ENCODE peak calls at places on chromosome 2, in nine cellular contexts. One of them, this sample, is unnamed.
A peak's percentile ranks its signal among the peaks of the same experiment; 100 is the strongest.

GRCh38 chr2:16034151-16034974 is 94.0 kb downstream of the MYCN start:
- DNase-seq in mucosa of descending colon: no peak
- DNase-seq in body of pancreas: no peak
- DNase-seq in Panc1: no peak
- DNase-seq in heart right ventricle: no peak
- DNase-seq in HCT116: peak; percentile 13
- DNase-seq in heart left ventricle: no peak
- DNase-seq in SK-N-SH: peak; percentile 57
- DNase-seq in RWPE2: no peak
- DNase-seq in this sample: no peak

GRCh38 chr2:58562281-58562680 is 321.2 kb upstream of the FANCL start:
- DNase-seq in RWPE2: no peak
- DNase-seq in mucosa of descending colon: no peak
- DNase-seq in HCT116: no peak
- DNase-seq in Panc1: no peak
- DNase-seq in heart left ventricle: no peak
- DNase-seq in body of pancreas: no peak
- DNase-seq in SK-N-SH: no peak
- DNase-seq in heart right ventricle: no peak
- DNase-seq in this sample: no peak

GRCh38 chr2:225920621-225921020 is 521.1 kb downstream of the NYAP2 start:
- DNase-seq in HCT116: no peak
- DNase-seq in body of pancreas: no peak
- DNase-seq in heart right ventricle: no peak
- DNase-seq in mucosa of descending colon: no peak
- DNase-seq in heart left ventricle: no peak
- DNase-seq in SK-N-SH: no peak
- DNase-seq in RWPE2: no peak
- DNase-seq in Panc1: no peak
- DNase-seq in this sample: no peak

GRCh38 chr2:80120866-80121265 is 183.7 kb downstream of the LRRTM1 start:
- DNase-seq in heart left ventricle: no peak
- DNase-seq in RWPE2: no peak
- DNase-seq in heart right ventricle: no peak
- DNase-seq in SK-N-SH: no peak
- DNase-seq in HCT116: no peak
- DNase-seq in body of pancreas: no peak
- DNase-seq in mucosa of descending colon: no peak
- DNase-seq in Panc1: no peak
- DNase-seq in this sample: no peak

GRCh38 chr2:162006326-162006725 is 67.7 kb downstream of the DPP4 start:
- DNase-seq in heart right ventricle: no peak
- DNase-seq in heart left ventricle: no peak
- DNase-seq in HCT116: no peak
- DNase-seq in mucosa of descending colon: no peak
- DNase-seq in Panc1: no peak
- DNase-seq in SK-N-SH: no peak
- DNase-seq in body of pancreas: no peak
- DNase-seq in RWPE2: no peak
- DNase-seq in this sample: no peak

GRCh38 chr2:134233733-134234135 is 20.1 kb upstream of the MGAT5 start:
- DNase-seq in body of pancreas: no peak
- DNase-seq in heart left ventricle: no peak
- DNase-seq in Panc1: no peak
- DNase-seq in HCT116: no peak
- DNase-seq in mucosa of descending colon: no peak
- DNase-seq in SK-N-SH: peak; percentile 52
- DNase-seq in heart right ventricle: no peak
- DNase-seq in RWPE2: no peak
- DNase-seq in this sample: no peak

GRCh38 chr2:105280281-105280680 is 38.7 kb downstream of the GPR45 start:
- DNase-seq in heart right ventricle: no peak
- DNase-seq in heart left ventricle: no peak
- DNase-seq in HCT116: no peak
- DNase-seq in SK-N-SH: no peak
- DNase-seq in RWPE2: no peak
- DNase-seq in Panc1: no peak
- DNase-seq in body of pancreas: no peak
- DNase-seq in mucosa of descending colon: no peak
- DNase-seq in this sample: no peak

GRCh38 chr2:181152221-181152620 is 171.8 kb downstream of the UBE2E3 start:
- DNase-seq in mucosa of descending colon: no peak
- DNase-seq in heart right ventricle: no peak
- DNase-seq in heart left ventricle: no peak
- DNase-seq in Panc1: no peak
- DNase-seq in SK-N-SH: no peak
- DNase-seq in RWPE2: no peak
- DNase-seq in HCT116: no peak
- DNase-seq in body of pancreas: no peak
- DNase-seq in this sample: no peak

GRCh38 chr2:234437642-234438321 is 59.1 kb downstream of the ARL4C start:
- DNase-seq in body of pancreas: no peak
- DNase-seq in heart right ventricle: peak; percentile 50
- DNase-seq in HCT116: no peak
- DNase-seq in RWPE2: no peak
- DNase-seq in SK-N-SH: no peak
- DNase-seq in Panc1: no peak
- DNase-seq in mucosa of descending colon: no peak
- DNase-seq in heart left ventricle: peak; percentile 30
- DNase-seq in this sample: no peak

GRCh38 chr2:156396126-156396525 is 40.1 kb upstream of the GPD2 start:
- DNase-seq in mucosa of descending colon: no peak
- DNase-seq in Panc1: no peak
- DNase-seq in HCT116: no peak
- DNase-seq in body of pancreas: no peak
- DNase-seq in heart right ventricle: no peak
- DNase-seq in heart left ventricle: no peak
- DNase-seq in SK-N-SH: no peak
- DNase-seq in RWPE2: no peak
- DNase-seq in this sample: no peak

GRCh38 chr2:196601430-196602306 is 37.8 kb upstream of the CCDC150 start:
- DNase-seq in SK-N-SH: peak; percentile 87
- DNase-seq in RWPE2: peak; percentile 64
- DNase-seq in HCT116: peak; percentile 87
- DNase-seq in mucosa of descending colon: no peak
- DNase-seq in body of pancreas: peak; percentile 7
- DNase-seq in heart right ventricle: peak; percentile 81
- DNase-seq in Panc1: peak; percentile 83
- DNase-seq in heart left ventricle: peak; percentile 76
- DNase-seq in this sample: no peak

GRCh38 chr2:195710407-195710806 is 53.4 kb downstream of the SLC39A10 start:
- DNase-seq in heart right ventricle: no peak
- DNase-seq in RWPE2: no peak
- DNase-seq in HCT116: no peak
- DNase-seq in SK-N-SH: no peak
- DNase-seq in Panc1: no peak
- DNase-seq in heart left ventricle: no peak
- DNase-seq in mucosa of descending colon: no peak
- DNase-seq in body of pancreas: no peak
- DNase-seq in this sample: no peak

GRCh38 chr2:95031726-95032116 is 6.2 kb downstream of the MAL start:
- DNase-seq in Panc1: no peak
- DNase-seq in RWPE2: no peak
- DNase-seq in heart left ventricle: no peak
- DNase-seq in mucosa of descending colon: no peak
- DNase-seq in SK-N-SH: no peak
- DNase-seq in HCT116: no peak
- DNase-seq in body of pancreas: no peak
- DNase-seq in heart right ventricle: no peak
- DNase-seq in this sample: no peak

DNA sequence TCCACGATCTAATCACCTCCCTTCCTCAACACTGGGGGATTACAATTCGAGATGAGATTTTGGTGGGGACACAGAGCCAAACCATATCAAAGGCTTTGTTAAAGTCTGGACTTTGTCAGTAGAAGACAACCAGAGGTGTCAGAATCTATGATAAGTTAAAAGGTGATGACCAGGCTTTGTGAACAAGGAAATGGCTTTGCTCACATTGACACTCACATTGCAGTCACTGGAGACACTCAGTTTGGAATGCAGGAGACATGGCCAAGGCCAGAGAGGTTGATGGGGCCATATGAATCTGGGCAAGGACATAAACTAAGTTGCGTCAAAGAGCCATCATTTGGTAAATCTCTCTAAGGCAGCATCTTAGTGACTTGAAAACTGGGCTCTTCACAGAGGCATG is 678.2 kb upstream of the FSHR start:
- DNase-seq in Panc1: no peak
- DNase-seq in mucosa of descending colon: no peak
- DNase-seq in RWPE2: no peak
- DNase-seq in body of pancreas: no peak
- DNase-seq in heart right ventricle: peak; percentile 22
- DNase-seq in heart left ventricle: peak; percentile 31
- DNase-seq in SK-N-SH: no peak
- DNase-seq in HCT116: no peak
- DNase-seq in this sample: no peak
- H3K4me1 ChIP-seq in Panc1: no peaks in the 10 kb centered on the region
- H3K4me1 ChIP-seq in mucosa of descending colon: no peaks in the 10 kb centered on the region
- H3K4me1 ChIP-seq in RWPE2: no peaks in the 10 kb centered on the region
- H3K4me1 ChIP-seq in body of pancreas: no peaks in the 10 kb centered on the region
- H3K4me1 ChIP-seq in heart right ventricle: no peaks in the 10 kb centered on the region
- H3K4me1 ChIP-seq in heart left ventricle: no peaks in the 10 kb centered on the region
- H3K4me1 ChIP-seq in SK-N-SH: no peaks in the 10 kb centered on the region
- H3K4me1 ChIP-seq in HCT116: no peaks in the 10 kb centered on the region
- H3K4me1 ChIP-seq in this sample: no peaks in the 10 kb centered on the region

GRCh38 chr2:231057590-231057989 is 923 bp downstream of the PSMD1 start:
- DNase-seq in mucosa of descending colon: no peak
- DNase-seq in body of pancreas: no peak
- DNase-seq in heart right ventricle: no peak
- DNase-seq in Panc1: no peak
- DNase-seq in SK-N-SH: no peak
- DNase-seq in RWPE2: no peak
- DNase-seq in heart left ventricle: no peak
- DNase-seq in HCT116: no peak
- DNase-seq in this sample: no peak

GRCh38 chr2:231059756-231060155 is 3.1 kb downstream of the PSMD1 start:
- DNase-seq in mucosa of descending colon: no peak
- DNase-seq in heart left ventricle: no peak
- DNase-seq in heart right ventricle: no peak
- DNase-seq in RWPE2: no peak
- DNase-seq in HCT116: no peak
- DNase-seq in SK-N-SH: no peak
- DNase-seq in body of pancreas: no peak
- DNase-seq in Panc1: no peak
- DNase-seq in this sample: no peak

GRCh38 chr2:231056453-231057416 is at the start of gene PSMD1:
- DNase-seq in mucosa of descending colon: peak; percentile 94
- DNase-seq in heart left ventricle: peak; percentile 94
- DNase-seq in RWPE2: peak; percentile 86
- DNase-seq in heart right ventricle: peak; percentile 96
- DNase-seq in Panc1: peak; percentile 82
- DNase-seq in body of pancreas: peak; percentile 93
- DNase-seq in SK-N-SH: peak; percentile 97
- DNase-seq in HCT116: peak; percentile 87
- DNase-seq in this sample: peak; percentile 90

GRCh38 chr2:231062776-231063175 is 6.1 kb downstream of the PSMD1 start:
- DNase-seq in mucosa of descending colon: no peak
- DNase-seq in heart right ventricle: no peak
- DNase-seq in RWPE2: no peak
- DNase-seq in Panc1: no peak
- DNase-seq in SK-N-SH: no peak
- DNase-seq in body of pancreas: no peak
- DNase-seq in heart left ventricle: no peak
- DNase-seq in HCT116: no peak
- DNase-seq in this sample: no peak

DNA sequence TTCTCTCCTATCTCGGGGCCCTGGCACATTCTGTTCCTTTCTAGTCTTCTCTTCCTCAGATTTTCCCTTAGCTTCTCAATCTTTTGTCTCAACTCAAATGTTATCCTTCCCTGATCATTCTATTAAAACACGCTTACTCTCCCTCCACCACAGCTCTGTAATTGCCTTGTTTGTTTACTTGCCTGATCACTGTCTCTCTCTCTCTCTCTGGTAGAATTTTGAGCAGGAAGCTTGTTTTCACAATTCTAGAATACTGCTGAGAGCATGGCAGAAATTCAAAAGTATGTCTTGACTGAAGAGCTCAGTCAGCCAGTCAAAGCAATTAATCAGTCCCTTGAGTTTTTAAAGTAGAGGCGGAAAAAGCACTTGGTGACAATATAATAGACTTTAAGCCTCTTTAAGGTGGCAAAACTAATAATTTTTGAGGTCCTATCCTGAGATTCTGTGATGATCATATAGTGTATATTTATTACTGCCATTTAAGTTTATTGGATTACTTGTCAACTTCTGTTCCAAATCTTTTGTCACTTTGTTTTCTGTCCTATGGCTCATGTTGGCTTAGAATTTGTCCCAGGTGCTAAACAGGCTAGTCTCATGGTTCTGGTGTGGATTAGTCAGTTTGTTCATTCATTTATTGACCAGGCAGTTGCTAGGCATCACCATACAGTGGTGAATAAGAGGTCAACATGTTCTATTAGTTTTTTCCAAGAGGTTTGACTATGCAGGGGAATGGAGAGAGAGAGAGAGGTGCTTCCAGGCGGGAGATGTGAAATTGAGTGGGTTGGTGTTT is 2.3 kb downstream of the PSMD1 start:
- DNase-seq in SK-N-SH: no peak
- DNase-seq in Panc1: no peak
- DNase-seq in HCT116: no peak
- DNase-seq in heart left ventricle: no peak
- DNase-seq in heart right ventricle: no peak
- DNase-seq in RWPE2: no peak
- DNase-seq in mucosa of descending colon: no peak
- DNase-seq in body of pancreas: no peak
- DNase-seq in this sample: no peak
- H3K4me3 ChIP-seq in SK-N-SH: no peak overlapping the region
- H3K4me3 ChIP-seq in Panc1: peak overlapping the region; percentile 70
- H3K4me3 ChIP-seq in HCT116: peak overlapping the region; percentile 100
- H3K4me3 ChIP-seq in heart left ventricle: no peak overlapping the region
- H3K4me3 ChIP-seq in heart right ventricle: no peak overlapping the region
- H3K4me3 ChIP-seq in RWPE2: no peak overlapping the region
- H3K4me3 ChIP-seq in mucosa of descending colon: no peak overlapping the region
- H3K4me3 ChIP-seq in body of pancreas: no peak overlapping the region
- H3K4me3 ChIP-seq in this sample: no peak overlapping the region

GRCh38 chr2:63300835-63301234 is 250.2 kb downstream of the OTX1 start:
- DNase-seq in HCT116: peak; percentile 33
- DNase-seq in Panc1: no peak
- DNase-seq in RWPE2: no peak
- DNase-seq in mucosa of descending colon: no peak
- DNase-seq in heart right ventricle: no peak
- DNase-seq in body of pancreas: no peak
- DNase-seq in heart left ventricle: no peak
- DNase-seq in SK-N-SH: no peak
- DNase-seq in this sample: no peak
- TF ChIP-seq CTCF in HCT116: peak; percentile 48
- TF ChIP-seq CTCF in Panc1: peak; percentile 55
- TF ChIP-seq CTCF in RWPE2: no peak
- TF ChIP-seq CTCF in mucosa of descending colon: no peak
- TF ChIP-seq CTCF in heart right ventricle: no peak
- TF ChIP-seq CTCF in body of pancreas: no peak
- TF ChIP-seq CTCF in heart left ventricle: no peak
- TF ChIP-seq CTCF in SK-N-SH: peak; percentile 25
- TF ChIP-seq CTCF in this sample: no peak

DNA sequence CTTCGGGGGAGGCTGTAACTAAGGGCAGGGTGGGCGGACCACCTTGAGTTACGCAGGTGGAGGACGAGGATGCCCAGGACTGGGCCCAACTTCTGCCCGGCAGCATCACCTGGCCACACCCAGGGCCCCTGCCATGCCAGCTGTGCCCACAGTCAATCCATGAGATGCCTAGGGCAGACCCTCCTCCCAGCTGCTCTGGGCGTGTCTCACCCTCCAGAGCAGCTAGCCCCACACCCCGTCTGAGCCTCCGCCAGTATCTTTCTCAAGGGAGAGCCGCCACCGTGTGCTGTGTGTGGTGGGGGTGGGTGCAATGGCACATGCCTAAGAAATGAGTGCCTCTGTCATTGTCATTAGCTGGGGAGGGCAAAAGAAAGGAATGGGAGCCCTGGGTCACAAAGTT is 18.0 kb downstream of the HS6ST1 start:
- DNase-seq in HCT116: no peak
- DNase-seq in Panc1: no peak
- DNase-seq in RWPE2: no peak
- DNase-seq in mucosa of descending colon: no peak
- DNase-seq in heart left ventricle: no peak
- DNase-seq in heart right ventricle: no peak
- DNase-seq in SK-N-SH: no peak
- DNase-seq in body of pancreas: no peak
- DNase-seq in this sample: no peak
- H3K4me1 ChIP-seq in HCT116: peaks cover 40% of the 10 kb centered on the region
- H3K4me1 ChIP-seq in Panc1: peaks cover 7% of the 10 kb centered on the region
- H3K4me1 ChIP-seq in RWPE2: peaks cover 36% of the 10 kb centered on the region
- H3K4me1 ChIP-seq in mucosa of descending colon: peaks cover 12% of the 10 kb centered on the region
- H3K4me1 ChIP-seq in heart left ventricle: peaks cover 28% of the 10 kb centered on the region
- H3K4me1 ChIP-seq in heart right ventricle: peaks cover 14% of the 10 kb centered on the region
- H3K4me1 ChIP-seq in SK-N-SH: peaks cover 68% of the 10 kb centered on the region
- H3K4me1 ChIP-seq in body of pancreas: peaks cover 46% of the 10 kb centered on the region
- H3K4me1 ChIP-seq in this sample: no peaks in the 10 kb centered on the region

This sample was measured in CD8-positive, alpha-beta T cell.